ENCODE peak calls at places on chromosomes 2 and 18, in four cellular contexts. F, K, N and S are unnamed samples.

GRCh38 chr2:76985387-76986136 is 536.6 kb downstream of the LRRTM4 start:
- DNase-seq in F (no peak), K (no peak), N (no peak), S (no peak)

GRCh38 chr2:232533944-232534710 is 5.4 kb upstream of the CHRNG start:
- DNase-seq in F (no peak), K (no peak), N (no peak), S (no peak)

GRCh38 chr2:118847447-118848172 is at the start of gene EN1:
- DNase-seq in F (peak; percentile 19), K (no peak), N (no peak), S (no peak)

GRCh38 chr2:12293868-12294267 is 422.9 kb upstream of the TRIB2 start:
- DNase-seq in F (no peak), K (no peak), N (no peak), S (no peak)

GRCh38 chr2:237159006-237159897 is 73.6 kb downstream of the COPS8 start:
- DNase-seq in F (no peak), K (no peak), N (no peak), S (no peak)

GRCh38 chr2:11352781-11353537 is 8.5 kb upstream of the ROCK2 start:
- DNase-seq in F (no peak), K (no peak), N (no peak), S (no peak)

GRCh38 chr18:22088029-22088428 is 81.4 kb upstream of the GATA6 start:
- DNase-seq in F (peak; percentile 89), K (no peak), N (no peak), S (peak; percentile 86)

GRCh38 chr2:72415256-72415655 is 267.6 kb upstream of the CYP26B1 start:
- DNase-seq in F (no peak), K (no peak), N (no peak), S (no peak)

GRCh38 chr2:227447606-227448005 is 24.4 kb upstream of the AGFG1 start:
- DNase-seq in F (no peak), K (no peak), N (no peak), S (no peak)

GRCh38 chr18:11154983-11155759 is 5.8 kb upstream of the PIEZO2 start:
- DNase-seq in F (no peak), K (no peak), N (no peak), S (no peak)

GRCh38 chr2:83665894-83666293 is 793.2 kb downstream of the SUCLG1 start:
- DNase-seq in F (no peak), K (no peak), N (no peak), S (no peak)

GRCh38 chr2:236631361-236632291 is 62.0 kb downstream of the ACKR3 start:
- DNase-seq in F (peak; percentile 16), K (no peak), N (no peak), S (no peak)

GRCh38 chr2:80102026-80102425 is 202.5 kb downstream of the LRRTM1 start:
- DNase-seq in F (no peak), K (no peak), N (no peak), S (no peak)

GRCh38 chr2:51866361-51866760 is 834.4 kb upstream of the NRXN1 start:
- DNase-seq in F (no peak), K (no peak), N (no peak), S (no peak)

GRCh38 chr2:1590611-1591460 is 153.5 kb downstream of the PXDN start:
- DNase-seq in F (no peak), K (no peak), N (no peak), S (no peak)

GRCh38 chr2:209499071-209499470 is 75.2 kb downstream of the MAP2 start:
- DNase-seq in F (no peak), K (no peak), N (no peak), S (no peak)

GRCh38 chr2:15840173-15840572 is 100.2 kb upstream of the MYCN start:
- DNase-seq in F (no peak), K (no peak), N (no peak), S (no peak)

GRCh38 chr18:48022531-48023330 is 92.3 kb upstream of the SMAD2 start:
- DNase-seq in F (peak; percentile 57), K (peak; percentile 62), N (no peak), S (no peak)

GRCh38 chr2:47134386-47135090 is 20.6 kb downstream of the STPG4 start:
- DNase-seq in F (no peak), K (no peak), N (no peak), S (no peak)

GRCh38 chr2:241161646-241162281 is 11.5 kb downstream of the PPP1R7 start:
- DNase-seq in F (peak; percentile 48), K (no peak), N (peak; percentile 59), S (peak; percentile 52)

GRCh38 chr2:68357608-68358337 is 7.3 kb upstream of the PLEK start:
- DNase-seq in F (peak; percentile 61), K (peak; percentile 51), N (peak; percentile 13), S (no peak)

GRCh38 chr18:34709104-34709503 is 994 bp upstream of the DTNA start:
- DNase-seq in F (no peak), K (no peak), N (no peak), S (no peak)

GRCh38 chr2:17593841-17594482 is 53.5 kb downstream of the VSNL1 start:
- DNase-seq in F (no peak), K (no peak), N (no peak), S (no peak)

GRCh38 chr18:27110319-27110718 is 74.8 kb downstream of the CHST9 start:
- DNase-seq in F (no peak), K (no peak), N (no peak), S (no peak)

GRCh38 chr2:174247474-174248186 is 702 bp downstream of the OLA1 start:
- DNase-seq in F (peak; percentile 60), K (no peak), N (no peak), S (peak; percentile 44)

GRCh38 chr2:177405029-177405692 is 12.6 kb downstream of the AGPS start:
- DNase-seq in F (no peak), K (no peak), N (no peak), S (no peak)

GRCh38 chr2:219049282-219049681 is 8.0 kb upstream of the CFAP65 start:
- DNase-seq in F (peak; percentile 38), K (no peak), N (no peak), S (peak; percentile 53)

GRCh38 chr18:3012306-3012919 is 531 bp downstream of the LPIN2 start:
- DNase-seq in F (peak; percentile 32), K (no peak), N (peak; percentile 29), S (peak; percentile 50)

GRCh38 chr2:234178309-234179030 is 128.0 kb downstream of the SPP2 start:
- DNase-seq in F (no peak), K (no peak), N (no peak), S (no peak)

GRCh38 chr18:3985664-3986063 is 469.4 kb downstream of the DLGAP1 start:
- DNase-seq in F (no peak), K (no peak), N (no peak), S (no peak)

GRCh38 chr18:37930640-37931039 is 365.0 kb upstream of the CELF4 start:
- DNase-seq in F (no peak), K (no peak), N (no peak), S (no peak)

GRCh38 chr18:78794031-78794430 is 185.6 kb upstream of the SALL3 start:
- DNase-seq in F (no peak), K (no peak), N (no peak), S (no peak)
- H3K9me3 ChIP-seq in F (no peaks in the 10 kb centered on the region), K (no peaks in the 10 kb centered on the region), N (no peaks in the 10 kb centered on the region), S (no peaks in the 10 kb centered on the region)

GRCh38 chr2:196293751-196294486 is 122.5 kb upstream of the STK17B start:
- DNase-seq in F (no peak), K (no peak), N (no peak), S (no peak)
- H3K27ac ChIP-seq in F (no peak overlapping the region), K (no peak overlapping the region), N (peak overlapping the region; percentile 50), S (no peak overlapping the region)

GRCh38 chr2:81467096-81467495 is 1162.5 kb upstream of the LRRTM1 start:
- DNase-seq in F (no peak), K (no peak), N (no peak), S (no peak)
- H3K9me3 ChIP-seq in F (no peaks in the 10 kb centered on the region), K (no peaks in the 10 kb centered on the region), N (no peaks in the 10 kb centered on the region), S (no peaks in the 10 kb centered on the region)

DNA sequence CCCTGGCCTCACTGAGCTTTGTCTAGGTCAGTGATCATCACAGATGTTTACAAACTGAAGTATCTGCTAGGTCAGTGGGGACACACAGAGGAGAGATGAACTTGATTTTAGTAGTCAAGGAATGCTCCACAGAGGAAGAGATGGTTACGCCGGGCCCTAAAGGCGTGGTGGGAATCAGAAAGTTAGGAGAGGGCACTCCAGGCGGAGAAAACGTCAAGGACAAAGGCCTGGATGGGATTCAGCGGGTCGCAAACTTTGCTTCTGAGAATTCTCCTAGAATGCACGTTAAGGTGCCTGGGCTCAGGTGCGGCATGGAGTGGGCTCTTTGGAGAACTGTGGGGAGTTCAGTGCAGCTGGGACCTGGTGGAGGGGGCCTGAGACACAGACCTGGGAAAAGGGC is 78.8 kb downstream of the TMEM17 start:
- DNase-seq in F (no peak), K (no peak), N (no peak), S (no peak)
- H3K27ac ChIP-seq in F (no peak overlapping the region), K (no peak overlapping the region), N (no peak overlapping the region), S (no peak overlapping the region)

GRCh38 chr2:56831780-56832179 is 648.0 kb downstream of the CCDC85A start:
- DNase-seq in F (no peak), K (no peak), N (no peak), S (no peak)
- H3K9me3 ChIP-seq in F (no peaks in the 10 kb centered on the region), K (no peaks in the 10 kb centered on the region), N (no peaks in the 10 kb centered on the region), S (no peaks in the 10 kb centered on the region)

GRCh38 chr2:158724803-158725271 is 70.3 kb upstream of the DAPL1 start:
- DNase-seq in F (peak; percentile 39), K (no peak), N (no peak), S (no peak)
- H3K27ac ChIP-seq in F (no peak overlapping the region), K (no peak overlapping the region), N (no peak overlapping the region), S (no peak overlapping the region)

GRCh38 chr18:56166914-56167313 is 471.5 kb downstream of the TXNL1 start:
- DNase-seq in F (peak; percentile 40), K (no peak), N (no peak), S (no peak)

GRCh38 chr18:56165601-56166355 is 472.6 kb downstream of the TXNL1 start:
- DNase-seq in F (peak; percentile 78), K (no peak), N (no peak), S (no peak)

GRCh38 chr18:56172527-56172926 is 465.9 kb downstream of the TXNL1 start:
- DNase-seq in F (no peak), K (no peak), N (no peak), S (no peak)

GRCh38 chr18:56171854-56172253 is 466.5 kb downstream of the TXNL1 start:
- DNase-seq in F (no peak), K (no peak), N (no peak), S (no peak)

DNA sequence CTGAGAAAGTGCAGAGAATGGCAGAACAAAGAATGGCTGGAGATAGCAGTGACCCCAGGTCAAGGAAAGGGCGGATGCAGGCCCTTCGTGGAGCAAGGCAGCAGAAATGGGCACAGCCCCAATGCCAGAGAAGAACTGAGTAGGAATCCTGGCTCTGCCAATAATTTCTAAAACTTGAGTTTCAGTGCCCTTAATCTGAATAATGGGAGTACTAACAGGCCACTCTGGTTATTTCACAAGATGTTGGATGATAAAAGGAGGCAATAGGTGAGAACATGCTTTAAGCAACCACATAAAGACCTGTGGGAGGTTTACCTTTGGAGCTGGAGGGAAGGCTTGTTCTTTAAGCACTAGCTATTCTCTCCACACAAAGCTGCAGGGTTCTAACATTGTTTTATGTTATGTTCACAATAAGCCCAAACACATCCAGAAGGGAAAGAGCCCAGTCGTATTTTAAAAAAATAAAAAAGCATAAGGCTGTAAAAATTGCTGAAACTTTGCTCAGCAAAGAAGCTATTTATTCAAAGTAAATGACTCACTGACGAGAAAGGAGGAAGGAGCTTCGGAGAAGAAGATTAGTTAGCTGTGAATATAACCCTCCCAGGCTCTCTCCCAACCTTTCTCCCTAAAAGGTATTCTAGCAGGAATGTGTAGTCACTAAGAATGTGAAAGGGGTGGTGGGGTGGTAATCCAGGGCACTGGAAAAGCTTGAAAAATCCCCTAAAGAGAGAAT is 470.2 kb downstream of the TXNL1 start:
- DNase-seq in F (peak; percentile 40), K (no peak), N (no peak), S (no peak)
- H3K9me3 ChIP-seq in F (no peaks in the 10 kb centered on the region), K (peaks cover 16% of the 10 kb centered on the region), N (no peaks in the 10 kb centered on the region), S (no peaks in the 10 kb centered on the region)

GRCh38 chr2:95366514-95366913 is 36.0 kb upstream of the FAHD2A start:
- DNase-seq in F (no peak), K (no peak), N (no peak), S (no peak)
- H3K27ac ChIP-seq in F (no peak overlapping the region), K (no peak overlapping the region), N (no peak overlapping the region), S (no peak overlapping the region)